ENCODE peak calls at places on chromosomes 11 and 22, in four cellular contexts. One of them, this sample, is unnamed.

GRCh38 chr11:11381471-11382100 is 28.5 kb upstream of the CSNK2A3 start:
- DNase-seq in heart right ventricle: no peak
- DNase-seq in colonic mucosa: no peak
- DNase-seq in ovary: no peak
- DNase-seq in this sample: no peak

GRCh38 chr11:130979386-130979972 is 63.2 kb upstream of the SNX19 start:
- DNase-seq in heart right ventricle: no peak
- DNase-seq in ovary: no peak
- DNase-seq in colonic mucosa: no peak
- DNase-seq in this sample: no peak

GRCh38 chr22:46968848-46969247 is 206.4 kb downstream of the TBC1D22A start:
- DNase-seq in ovary: no peak
- DNase-seq in heart right ventricle: no peak
- DNase-seq in colonic mucosa: no peak
- DNase-seq in this sample: no peak

GRCh38 chr11:60127311-60127811 is 38.9 kb downstream of the MS4A2 start:
- DNase-seq in heart right ventricle: no peak
- DNase-seq in ovary: no peak
- DNase-seq in colonic mucosa: no peak
- DNase-seq in this sample: no peak

GRCh38 chr22:27985323-27986275 is 66.5 kb upstream of the PITPNB start:
- DNase-seq in colonic mucosa: no peak
- DNase-seq in heart right ventricle: no peak
- DNase-seq in ovary: no peak
- DNase-seq in this sample: no peak

GRCh38 chr11:133659542-133660201 is 127.4 kb upstream of the OPCML start:
- DNase-seq in ovary: no peak
- DNase-seq in colonic mucosa: no peak
- DNase-seq in heart right ventricle: no peak
- DNase-seq in this sample: no peak

GRCh38 chr22:38222797-38223119 is 21.0 kb downstream of the MAFF start:
- DNase-seq in ovary: no peak
- DNase-seq in colonic mucosa: peak
- DNase-seq in heart right ventricle: no peak
- DNase-seq in this sample: no peak

GRCh38 chr22:20398420-20398819 is 4.5 kb downstream of the ZNF74 start:
- DNase-seq in colonic mucosa: no peak
- DNase-seq in ovary: no peak
- DNase-seq in heart right ventricle: no peak
- DNase-seq in this sample: no peak

GRCh38 chr11:73480677-73481076 is 104.5 kb downstream of the RELT start:
- DNase-seq in ovary: no peak
- DNase-seq in heart right ventricle: no peak
- DNase-seq in colonic mucosa: no peak
- DNase-seq in this sample: no peak

GRCh38 chr11:62340269-62340901 is 3.1 kb downstream of the ASRGL1 start:
- DNase-seq in ovary: peak
- DNase-seq in heart right ventricle: peak
- DNase-seq in colonic mucosa: peak
- DNase-seq in this sample: peak

GRCh38 chr11:62337682-62338181 is 484 bp downstream of the ASRGL1 start:
- DNase-seq in ovary: peak
- DNase-seq in colonic mucosa: peak
- DNase-seq in heart right ventricle: peak
- DNase-seq in this sample: peak

GRCh38 chr11:62333768-62334167 is 3.5 kb upstream of the ASRGL1 start:
- DNase-seq in heart right ventricle: no peak
- DNase-seq in ovary: no peak
- DNase-seq in colonic mucosa: no peak
- DNase-seq in this sample: no peak

GRCh38 chr11:62338218-62338617 is 970 bp downstream of the ASRGL1 start:
- DNase-seq in ovary: no peak
- DNase-seq in colonic mucosa: no peak
- DNase-seq in heart right ventricle: no peak
- DNase-seq in this sample: no peak

DNA sequence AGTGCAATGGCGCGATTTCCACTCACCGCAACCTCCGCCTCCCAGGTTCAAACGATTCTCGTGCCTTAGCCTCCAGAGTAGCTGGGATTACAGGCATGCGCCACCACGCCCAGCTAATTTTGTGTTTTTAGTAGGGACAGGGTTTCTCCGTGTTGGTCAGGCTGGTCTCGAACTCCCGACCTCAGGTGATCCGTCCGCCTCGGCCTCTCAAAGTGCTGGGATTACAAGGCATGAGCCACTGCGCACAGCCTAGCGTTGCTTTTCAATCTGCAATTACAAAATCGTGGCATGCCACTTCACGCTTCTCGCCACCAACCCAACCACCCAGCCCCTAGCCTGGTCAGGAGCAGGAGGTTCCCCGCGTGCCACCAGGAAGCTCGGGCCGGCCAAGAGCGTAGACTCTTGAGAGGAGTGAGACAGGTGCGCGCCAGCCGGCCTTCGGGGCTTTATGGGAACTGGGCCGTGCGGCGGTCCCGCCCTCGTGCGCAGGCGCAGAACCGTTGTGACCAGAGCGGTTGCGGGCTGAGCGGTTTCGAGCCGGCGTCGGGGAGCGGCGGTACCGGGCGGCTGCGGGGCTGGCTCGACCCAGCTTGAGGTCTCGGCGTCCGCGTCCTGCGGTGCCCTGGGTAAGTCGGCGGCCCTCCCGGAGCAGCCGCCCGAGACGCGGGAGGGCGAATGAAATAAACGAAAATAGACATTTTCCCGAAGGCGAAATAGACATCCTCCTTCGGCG is at the start of gene ASRGL1:
- DNase-seq in colonic mucosa: peak
- DNase-seq in heart right ventricle: peak
- DNase-seq in ovary: peak
- DNase-seq in this sample: peak
- H3K27ac ChIP-seq in colonic mucosa: peak
- H3K27ac ChIP-seq in heart right ventricle: no peak
- H3K27ac ChIP-seq in ovary: no peak
- H3K27ac ChIP-seq in this sample: peak

GRCh38 chr22:49951001-49951677 is 9.4 kb upstream of the PIM3 start:
- DNase-seq in colonic mucosa: peak
- DNase-seq in heart right ventricle: no peak
- DNase-seq in ovary: no peak
- DNase-seq in this sample: peak
- H3K27ac ChIP-seq in colonic mucosa: peak
- H3K27ac ChIP-seq in heart right ventricle: no peak
- H3K27ac ChIP-seq in ovary: no peak
- H3K27ac ChIP-seq in this sample: peak

GRCh38 chr11:44125598-44125997 is 30.1 kb downstream of the EXT2 start:
- DNase-seq in heart right ventricle: no peak
- DNase-seq in colonic mucosa: no peak
- DNase-seq in ovary: no peak
- DNase-seq in this sample: no peak

GRCh38 chr11:44116433-44116832 is 21.0 kb downstream of the EXT2 start:
- DNase-seq in ovary: no peak
- DNase-seq in heart right ventricle: no peak
- DNase-seq in colonic mucosa: no peak
- DNase-seq in this sample: no peak

DNA sequence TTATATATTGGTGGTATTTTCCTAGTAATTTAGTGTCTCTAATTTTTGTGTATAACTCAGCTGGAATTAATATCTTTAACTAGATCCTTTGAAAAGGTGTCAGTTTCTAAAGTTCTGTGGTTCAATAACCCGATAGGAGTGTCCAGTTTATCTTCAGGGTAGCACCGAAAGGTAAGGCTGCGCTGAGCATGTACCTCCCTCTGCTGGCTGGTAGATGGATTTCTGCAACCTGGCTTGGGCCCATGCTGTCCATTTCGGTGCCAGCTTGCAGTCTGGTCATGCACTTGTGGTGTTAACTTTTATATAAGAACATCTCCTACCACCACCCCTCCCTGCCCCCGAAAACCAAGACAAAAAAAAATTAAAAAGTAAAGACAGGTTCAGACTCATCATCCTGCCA is 24.7 kb downstream of the EXT2 start:
- DNase-seq in ovary: no peak
- DNase-seq in heart right ventricle: no peak
- DNase-seq in colonic mucosa: no peak
- DNase-seq in this sample: no peak
- H3K27ac ChIP-seq in ovary: no peak
- H3K27ac ChIP-seq in heart right ventricle: no peak
- H3K27ac ChIP-seq in colonic mucosa: no peak
- H3K27ac ChIP-seq in this sample: no peak

GRCh38 chr11:3986301-3986700 is 108.3 kb upstream of the RRM1 start:
- DNase-seq in colonic mucosa: no peak
- DNase-seq in heart right ventricle: no peak
- DNase-seq in ovary: no peak
- DNase-seq in this sample: no peak
- H3K27ac ChIP-seq in colonic mucosa: no peak
- H3K27ac ChIP-seq in heart right ventricle: no peak
- H3K27ac ChIP-seq in ovary: no peak
- H3K27ac ChIP-seq in this sample: no peak

DNA sequence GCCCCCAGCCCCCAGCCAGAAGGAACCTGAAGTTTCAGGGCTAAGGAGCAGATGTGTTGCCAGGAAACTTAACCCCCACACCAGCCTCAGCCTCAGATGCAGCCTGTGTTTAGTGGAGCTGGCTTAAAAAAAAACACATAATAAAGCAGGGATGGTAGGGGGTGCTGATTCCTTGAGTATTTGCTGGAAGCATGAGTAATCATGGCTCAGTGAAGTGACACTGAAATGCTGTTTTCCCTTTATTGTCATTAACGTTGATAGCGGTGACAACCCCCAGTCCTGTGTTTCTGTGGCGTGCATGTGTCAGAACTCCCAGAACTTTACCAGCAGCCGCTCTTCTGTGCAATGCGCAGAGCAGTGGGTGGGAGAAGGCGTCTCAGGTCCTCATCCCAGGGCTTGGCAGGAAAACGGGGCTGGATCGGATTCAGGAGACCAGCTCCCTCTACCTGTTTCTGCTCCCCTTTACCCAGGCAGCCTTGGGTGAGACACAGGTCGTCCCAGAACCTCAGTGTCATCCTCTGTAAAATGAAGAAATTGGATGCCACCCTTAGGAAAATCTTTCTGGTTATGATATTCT is 1282.1 kb downstream of the TBC1D22A start:
- DNase-seq in colonic mucosa: no peak
- DNase-seq in ovary: no peak
- DNase-seq in heart right ventricle: no peak
- DNase-seq in this sample: no peak
- H3K27ac ChIP-seq in colonic mucosa: no peak
- H3K27ac ChIP-seq in ovary: no peak
- H3K27ac ChIP-seq in heart right ventricle: no peak
- H3K27ac ChIP-seq in this sample: no peak

GRCh38 chr22:35766654-35767580 is 49.2 kb downstream of the APOL5 start:
- DNase-seq in colonic mucosa: no peak
- DNase-seq in ovary: no peak
- DNase-seq in heart right ventricle: no peak
- DNase-seq in this sample: no peak

GRCh38 chr22:35775339-35775738 is 57.7 kb downstream of the APOL5 start:
- DNase-seq in ovary: no peak
- DNase-seq in colonic mucosa: no peak
- DNase-seq in heart right ventricle: no peak
- DNase-seq in this sample: no peak

GRCh38 chr22:35769974-35770373 is 52.3 kb downstream of the APOL5 start:
- DNase-seq in colonic mucosa: no peak
- DNase-seq in heart right ventricle: no peak
- DNase-seq in ovary: no peak
- DNase-seq in this sample: no peak
- H3K27ac ChIP-seq in colonic mucosa: no peak
- H3K27ac ChIP-seq in heart right ventricle: no peak
- H3K27ac ChIP-seq in ovary: no peak
- H3K27ac ChIP-seq in this sample: no peak

DNA sequence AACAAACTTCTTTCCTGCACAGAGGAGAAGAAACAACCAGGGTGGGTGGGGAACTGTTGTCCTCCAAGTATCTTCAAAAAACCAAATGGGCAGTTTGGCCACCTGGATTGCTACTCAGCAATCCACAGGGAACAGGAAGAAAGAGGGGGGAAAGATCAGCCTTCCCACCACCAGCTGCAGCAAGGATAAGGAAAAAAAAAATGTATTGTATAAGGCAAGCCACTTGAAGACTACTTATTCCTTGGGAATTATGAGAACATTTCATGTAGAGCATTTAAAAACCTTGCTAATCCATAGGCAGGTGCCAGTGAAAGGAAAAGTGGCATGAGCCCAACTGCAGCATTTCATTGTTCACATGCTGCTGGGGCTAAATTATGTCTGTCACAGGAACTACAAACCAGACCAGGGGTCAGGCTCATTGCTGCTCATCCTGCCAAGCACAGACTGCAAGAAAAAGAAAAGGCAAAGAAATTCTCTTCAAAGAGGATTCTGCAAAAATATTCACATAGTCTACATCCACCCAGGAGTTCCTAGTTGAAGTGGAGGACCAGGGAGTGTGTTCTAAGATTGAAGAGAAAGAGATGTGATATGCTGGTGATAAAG is 2.2 kb downstream of the RAB30 start:
- DNase-seq in ovary: no peak
- DNase-seq in heart right ventricle: no peak
- DNase-seq in colonic mucosa: no peak
- DNase-seq in this sample: no peak
- H3K27ac ChIP-seq in ovary: peak
- H3K27ac ChIP-seq in heart right ventricle: peak
- H3K27ac ChIP-seq in colonic mucosa: no peak
- H3K27ac ChIP-seq in this sample: no peak

GRCh38 chr11:103070142-103070541 is 21.8 kb downstream of the DCUN1D5 start:
- DNase-seq in heart right ventricle: no peak
- DNase-seq in ovary: no peak
- DNase-seq in colonic mucosa: no peak
- DNase-seq in this sample: no peak
- H3K27ac ChIP-seq in heart right ventricle: no peak
- H3K27ac ChIP-seq in ovary: no peak
- H3K27ac ChIP-seq in colonic mucosa: no peak
- H3K27ac ChIP-seq in this sample: no peak